ENCODE peak calls at places on chromosomes 11 and 22, in nine cellular contexts. Z is fibroblast of pulmonary artery, U is cardiac fibroblast, K is stomach, J is HL-60, A is glutamatergic neuron, G is fibroblast of villous mesenchyme, Q is prostate gland, O is thyroid gland. C is an unnamed sample.

GRCh38 chr22:22667966-22668880 is 23.8 kb downstream of the GGTLC2 start:
- DNase-seq in J (no peak), A (no peak), Q (no peak), K (no peak), O (no peak), G (no peak), Z (no peak), U (no peak), C (no peak)

GRCh38 chr11:10818594-10818993 is 9.9 kb upstream of the EIF4G2 start:
- DNase-seq in O (no peak), K (no peak), Z (no peak), Q (no peak), G (peak; percentile 93), U (no peak), J (no peak), A (no peak), C (no peak)

GRCh38 chr11:124751391-124751740 is 689 bp downstream of the VSIG2 start:
- DNase-seq in J (no peak), O (no peak), K (no peak), Z (no peak), G (no peak), A (peak; percentile 22), U (no peak), Q (no peak), C (no peak)

GRCh38 chr11:71488968-71489265 is 35.9 kb downstream of the NADSYN1 start:
- DNase-seq in K (no peak), O (no peak), A (no peak), Z (no peak), G (peak; percentile 3), Q (no peak), U (no peak), J (no peak), C (no peak)

GRCh38 chr22:23119492-23120414 is 22.0 kb downstream of the RSPH14 start:
- DNase-seq in J (no peak), Q (no peak), U (no peak), O (no peak), G (no peak), Z (no peak), A (no peak), K (no peak), C (no peak)

GRCh38 chr22:18988958-18989357 is 52.9 kb upstream of the PRODH start:
- DNase-seq in A (no peak), U (no peak), Z (no peak), Q (no peak), O (no peak), G (no peak), K (no peak), J (no peak), C (no peak)

GRCh38 chr22:37083914-37084313 is 25.6 kb downstream of the TMPRSS6 start:
- DNase-seq in K (no peak), O (no peak), A (no peak), J (no peak), Z (no peak), G (no peak), Q (no peak), U (no peak), C (no peak)

GRCh38 chr11:123407124-123407995 is 22.7 kb upstream of the GRAMD1B start:
- DNase-seq in O (peak; percentile 81), J (peak; percentile 38), K (peak; percentile 73), Z (peak; percentile 87), U (peak; percentile 80), Q (peak; percentile 68), A (no peak), G (peak; percentile 59), C (peak; percentile 81)

GRCh38 chr22:36198482-36198881 is 3.1 kb downstream of the APOL4 start:
- DNase-seq in Q (no peak), G (no peak), O (no peak), U (no peak), A (no peak), J (no peak), Z (no peak), K (no peak), C (no peak)

GRCh38 chr11:8658210-8658968 is 24.1 kb downstream of the TRIM66 start:
- DNase-seq in U (peak; percentile 28), K (no peak), Q (no peak), A (peak; percentile 53), J (no peak), Z (no peak), G (no peak), O (no peak), C (no peak)

GRCh38 chr22:24429411-24430365 is 2.3 kb downstream of the ADORA2A start:
- DNase-seq in J (peak; percentile 54), Z (no peak), K (peak; percentile 84), G (no peak), A (peak; percentile 80), Q (peak; percentile 63), U (peak; percentile 20), O (peak; percentile 92), C (peak; percentile 62)

GRCh38 chr22:25962711-25963110 is 206.6 kb upstream of the SEZ6L start:
- DNase-seq in Q (no peak), K (no peak), O (no peak), Z (no peak), J (no peak), U (no peak), G (no peak), A (no peak), C (no peak)

GRCh38 chr11:75625970-75626691 is 42.7 kb downstream of the MAP6 start:
- DNase-seq in K (no peak), J (no peak), O (no peak), A (no peak), U (peak; percentile 66), Q (no peak), Z (peak; percentile 77), G (peak; percentile 84), C (peak; percentile 69)

GRCh38 chr22:26656896-26657851 is at the start of gene MIAT:
- DNase-seq in Z (no peak), K (peak; percentile 40), J (no peak), A (peak; percentile 88), O (peak; percentile 17), Q (no peak), U (no peak), G (peak; percentile 30), C (no peak)

DNA sequence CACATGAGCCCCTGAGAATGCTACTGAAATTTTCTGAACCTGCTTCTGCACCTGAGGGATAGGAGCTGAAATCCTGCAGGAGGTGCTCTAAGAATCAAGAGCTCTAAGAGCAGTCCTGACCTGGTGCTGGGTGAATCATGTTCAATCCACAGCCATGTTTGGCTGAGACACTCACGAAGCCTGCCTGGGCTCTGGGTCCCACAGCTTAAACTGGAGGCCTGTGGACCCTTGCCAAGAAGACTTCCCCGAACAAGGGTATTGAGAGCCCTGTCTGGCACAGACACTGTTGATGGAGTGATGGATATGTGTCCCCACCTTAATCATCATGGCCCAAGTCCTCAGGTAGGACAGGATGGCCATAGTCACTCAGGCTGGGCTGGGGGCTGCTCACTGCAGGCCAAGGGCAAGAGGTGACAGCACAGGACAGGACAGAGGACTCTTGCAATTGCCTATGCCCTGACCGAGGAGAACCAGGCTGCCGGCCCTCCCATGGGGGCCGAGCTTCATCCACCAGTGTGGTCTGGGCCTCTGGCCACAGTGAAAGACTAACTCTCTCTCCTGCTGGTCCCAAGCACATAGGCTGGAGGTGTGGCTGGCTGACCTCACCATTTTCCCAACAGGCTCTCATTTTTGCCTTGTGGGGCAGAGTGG is 6.8 kb downstream of the RAB3IL1 start:
- DNase-seq in U (no peak), O (no peak), Q (no peak), K (no peak), A (no peak), G (no peak), J (no peak), Z (no peak), C (no peak)
- TF ChIP-seq CTCF in U (no peak), O (no peak), Q (no peak), K (no peak), A (no peak), G (no peak), J (no peak), Z (no peak), C (no peak)

DNA sequence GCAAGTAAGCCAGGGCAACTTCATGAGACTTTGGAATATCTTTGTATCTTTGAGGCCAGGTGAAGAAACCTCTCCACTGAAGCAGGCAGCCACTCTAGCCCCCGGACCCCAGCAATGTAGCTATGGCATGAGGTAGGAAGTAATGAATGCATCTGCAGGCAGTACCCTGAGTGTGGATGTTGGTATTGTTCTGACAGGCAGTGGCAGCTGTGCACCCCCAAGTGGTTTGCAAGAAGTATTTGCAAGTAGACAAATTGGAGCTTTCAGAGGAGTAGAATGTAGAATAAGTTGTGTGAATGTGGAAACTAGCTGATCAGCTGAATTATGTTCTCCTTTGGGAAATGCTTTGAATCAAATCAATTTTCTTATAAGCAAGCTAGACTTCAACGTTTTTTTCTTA is 194.4 kb upstream of the PGR start:
- DNase-seq in Z (peak; percentile 2), A (no peak), U (peak; percentile 3), G (no peak), O (no peak), J (no peak), Q (no peak), K (no peak), C (peak; percentile 20)
- TF ChIP-seq CTCF in Z (no peak), A (no peak), U (no peak), G (peak; percentile 34), O (no peak), J (no peak), Q (peak; percentile 7), K (no peak), C (no peak)

DNA sequence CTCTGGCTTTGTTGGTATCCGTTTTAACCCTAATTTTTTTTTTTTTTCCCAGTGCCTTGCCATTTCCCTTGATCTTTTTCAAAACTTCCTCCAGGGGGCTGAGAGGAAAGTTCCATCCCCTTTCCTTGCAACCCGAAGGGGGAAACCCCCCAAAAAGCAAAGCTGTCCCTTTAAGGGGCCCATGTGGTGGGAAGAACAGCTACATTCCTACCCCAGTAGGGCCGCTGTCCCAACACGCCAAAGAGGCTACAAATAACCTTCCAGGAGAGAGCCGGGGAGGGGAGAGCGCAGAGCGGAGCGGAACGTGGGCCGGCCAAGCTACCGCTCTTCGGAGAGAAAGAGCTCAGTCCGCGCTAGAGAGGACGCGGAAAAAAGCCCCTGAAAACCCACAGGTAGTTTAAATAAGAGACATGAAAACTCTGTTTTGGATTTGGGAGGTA is 1.7 kb downstream of the LRP4 start:
- DNase-seq in U (peak; percentile 85), Q (peak; percentile 80), A (peak; percentile 52), K (peak; percentile 51), J (no peak), O (peak; percentile 73), G (peak; percentile 74), Z (peak; percentile 80), C (peak; percentile 65)
- TF ChIP-seq CTCF in U (peak; percentile 42), Q (peak; percentile 13), A (no peak), K (no peak), J (no peak), O (no peak), G (peak; percentile 48), Z (peak; percentile 34), C (no peak)

DNA sequence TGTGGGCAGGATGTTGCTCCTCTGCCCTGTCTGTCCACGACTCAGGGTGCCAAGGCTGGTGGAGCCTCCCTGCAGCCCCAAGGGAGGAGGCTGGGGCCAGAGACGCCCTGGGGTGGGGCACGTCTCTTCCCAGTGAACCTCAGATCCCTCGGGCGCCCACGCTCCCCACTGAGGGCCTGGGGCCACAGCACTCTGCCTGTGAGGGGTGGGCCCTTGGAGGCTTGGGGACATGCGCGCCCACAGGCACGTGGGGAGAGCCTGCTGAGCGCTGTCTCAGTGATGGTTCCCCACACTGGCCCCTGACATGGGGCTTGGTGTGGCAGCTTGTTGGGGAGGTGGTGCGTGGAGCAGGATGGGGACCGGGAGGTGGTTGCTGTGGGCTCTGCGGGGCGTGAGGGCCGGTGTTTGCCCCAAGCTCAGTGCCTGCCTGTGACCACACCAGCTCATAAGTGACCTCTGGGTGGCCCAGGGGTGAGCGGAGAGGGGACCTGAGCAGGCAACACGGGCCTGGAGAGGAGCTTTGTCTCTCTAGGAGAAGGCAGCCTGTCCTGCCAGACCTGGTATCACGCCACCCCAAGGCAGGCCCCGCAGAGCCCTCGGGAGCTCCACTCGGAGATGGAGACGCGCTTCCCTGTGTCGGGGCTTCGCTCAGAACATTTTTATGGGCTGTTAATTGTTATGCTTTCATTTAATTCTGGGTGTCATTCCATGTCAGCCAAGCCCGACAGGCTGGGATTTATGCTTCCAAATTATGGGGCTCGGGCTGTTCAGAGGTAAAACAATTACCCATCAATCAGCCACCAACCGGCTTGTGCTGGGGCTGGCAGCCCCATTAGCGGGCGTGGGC is 27.4 kb upstream of the CCDC188 start:
- DNase-seq in U (no peak), G (no peak), O (no peak), J (no peak), K (no peak), Z (no peak), A (no peak), Q (no peak), C (no peak)
- TF ChIP-seq CTCF in U (no peak), G (no peak), O (no peak), J (no peak), K (no peak), Z (no peak), A (no peak), Q (no peak), C (no peak)

C was measured in MCF 10A.